ENCODE peak calls at places on chromosomes 3 and 15, in nine cellular contexts. H is PC-3, X is HCT116, L is neural progenitor cell, N is GM23338, E is MM.1S, B is OCI-LY7, I is SK-N-SH, J is GM23248. Q is an unnamed sample.

GRCh38 chr15:77959094-77959879 is 118.2 kb downstream of the TBC1D2B start:
- DNase-seq in J (peak), N (peak), X (peak), B (peak), L (peak), H (peak), E (peak), I (peak), Q (peak)

GRCh38 chr15:85974348-85974705 is 105.3 kb upstream of the AGBL1 start:
- DNase-seq in I (no peak), B (no peak), J (no peak), H (no peak), X (no peak), E (no peak), L (no peak), N (no peak), Q (peak)

GRCh38 chr3:12186046-12186445 is 27.3 kb upstream of the TIMP4 start:
- DNase-seq in L (no peak), I (no peak), H (no peak), J (no peak), B (no peak), E (no peak), N (no peak), X (no peak), Q (no peak)

GRCh38 chr3:128075516-128076464 is 23.6 kb downstream of the SEC61A1 start:
- DNase-seq in L (peak), X (peak), N (peak), B (peak), E (peak), H (no peak), J (peak), I (peak), Q (peak)

GRCh38 chr3:187041362-187042061 is 97.8 kb downstream of the RPL39L start:
- DNase-seq in L (no peak), J (peak), N (no peak), B (no peak), E (peak), X (no peak), I (no peak), H (no peak), Q (no peak)

GRCh38 chr3:21859124-21859781 is 108.2 kb upstream of the ZNF385D start:
- DNase-seq in J (no peak), X (no peak), H (no peak), L (peak), N (peak), B (no peak), E (no peak), I (no peak), Q (no peak)

GRCh38 chr3:45659661-45660566 is 29.3 kb upstream of the SACM1L start:
- DNase-seq in X (peak), I (peak), E (peak), B (peak), N (peak), H (peak), L (peak), J (peak), Q (peak)

GRCh38 chr3:9231006-9231405 is 18.4 kb downstream of the SRGAP3 start:
- DNase-seq in B (no peak), E (no peak), J (no peak), N (no peak), X (no peak), L (peak), I (no peak), H (no peak), Q (no peak)

GRCh38 chr3:194133661-194134230 is 2.2 kb upstream of the HES1 start:
- DNase-seq in J (peak), B (peak), L (no peak), I (no peak), H (peak), X (no peak), E (no peak), N (peak), Q (peak)

GRCh38 chr15:73305331-73306211 is 63.2 kb downstream of the HCN4 start:
- DNase-seq in E (no peak), J (peak), B (peak), H (peak), I (peak), L (peak), N (peak), X (peak), Q (peak)
- TF ChIP-seq EZH2phosphoT487 in E (no peak), J (no peak), B (no peak), H (no peak), I (no peak), L (no peak), N (no peak), X (no peak), Q (no peak)

GRCh38 chr3:38739396-38739689 is 76.7 kb downstream of the SCN10A start:
- DNase-seq in J (peak), H (no peak), I (no peak), N (peak), B (no peak), E (no peak), L (no peak), X (no peak), Q (no peak)
- TF ChIP-seq EZH2phosphoT487 in J (no peak), H (no peak), I (no peak), N (no peak), B (no peak), E (no peak), L (no peak), X (no peak), Q (no peak)

GRCh38 chr3:196499061-196499460 is 4.5 kb downstream of the RNF168 start:
- DNase-seq in L (no peak), B (no peak), X (no peak), N (no peak), H (no peak), J (peak), I (no peak), E (no peak), Q (peak)
- TF ChIP-seq EZH2phosphoT487 in L (no peak), B (no peak), X (no peak), N (no peak), H (no peak), J (no peak), I (no peak), E (no peak), Q (no peak)

GRCh38 chr3:33829720-33830119 is 31.3 kb downstream of the PDCD6IP start:
- DNase-seq in N (peak), E (no peak), I (no peak), H (no peak), L (no peak), B (no peak), X (no peak), J (no peak), Q (no peak)

GRCh38 chr3:33826688-33827087 is 28.3 kb downstream of the PDCD6IP start:
- DNase-seq in H (no peak), J (peak), I (no peak), N (no peak), B (no peak), X (no peak), L (no peak), E (no peak), Q (no peak)

GRCh38 chr3:33834117-33834495 is 35.7 kb downstream of the PDCD6IP start:
- DNase-seq in E (no peak), H (no peak), I (no peak), X (no peak), J (no peak), B (peak), N (no peak), L (no peak), Q (no peak)

GRCh38 chr3:33833408-33834116 is 35.1 kb downstream of the PDCD6IP start:
- DNase-seq in H (no peak), E (no peak), X (no peak), L (peak), J (no peak), B (no peak), I (no peak), N (peak), Q (no peak)

GRCh38 chr3:33831053-33831452 is 32.6 kb downstream of the PDCD6IP start:
- DNase-seq in J (peak), E (no peak), I (no peak), H (peak), L (no peak), N (no peak), X (no peak), B (no peak), Q (no peak)
- TF ChIP-seq EZH2phosphoT487 in J (no peak), E (no peak), I (no peak), H (no peak), L (no peak), N (no peak), X (no peak), B (no peak), Q (no peak)